ENCODE peak calls at places on chromosomes 6 and 20, in six cellular contexts. U is GM12891, P is GM12878, Q is HepG2, X is K562, J is H1. E is an unnamed sample.

GRCh38 chr6:97705568-97705967 is 422.6 kb upstream of the MMS22L start:
- DNase-seq in U (no peak), P (no peak), Q (peak), X (peak), J (peak), E (no peak)

GRCh38 chr20:10619427-10619826 is 54.4 kb downstream of the JAG1 start:
- DNase-seq in U (no peak), P (no peak), Q (no peak), X (no peak), J (no peak), E (no peak)

GRCh38 chr20:25090492-25091429 is 8.8 kb upstream of the VSX1 start:
- DNase-seq in U (no peak), P (peak), Q (no peak), X (no peak), J (peak), E (no peak)

GRCh38 chr6:38207371-38207770 is 387.8 kb downstream of the ZFAND3 start:
- DNase-seq in U (no peak), P (no peak), Q (no peak), X (no peak), J (no peak), E (no peak)

GRCh38 chr20:24604966-24605365 is 135.5 kb downstream of the SYNDIG1 start:
- DNase-seq in U (no peak), P (no peak), Q (no peak), X (no peak), J (peak), E (no peak)

GRCh38 chr20:41664584-41664983 is 46.4 kb upstream of the CHD6 start:
- DNase-seq in U (no peak), P (peak), Q (peak), X (peak), J (no peak), E (peak)

GRCh38 chr6:145199961-145200360 is 535.4 kb downstream of the EPM2A start:
- DNase-seq in U (no peak), P (no peak), Q (peak), X (no peak), J (no peak), E (no peak)

GRCh38 chr20:11869641-11870040 is 48.1 kb upstream of the BTBD3 start:
- DNase-seq in U (no peak), P (no peak), Q (no peak), X (no peak), J (no peak), E (no peak)

GRCh38 chr20:45347936-45348809 is at the start of gene SDC4:
- DNase-seq in U (no peak), P (no peak), Q (no peak), X (peak), J (peak), E (peak)

GRCh38 chr6:124053315-124053714 is 249.7 kb downstream of the NKAIN2 start:
- DNase-seq in U (no peak), P (no peak), Q (no peak), X (no peak), J (no peak), E (no peak)

GRCh38 chr20:17965042-17965697 is 3.4 kb downstream of the SNX5 start:
- DNase-seq in U (no peak), P (no peak), Q (peak), X (peak), J (no peak), E (no peak)

GRCh38 chr20:17964073-17964472 is 4.5 kb downstream of the SNX5 start:
- DNase-seq in U (no peak), P (no peak), Q (no peak), X (no peak), J (no peak), E (no peak)

GRCh38 chr20:17961600-17961965 is 7.0 kb downstream of the SNX5 start:
- DNase-seq in U (no peak), P (no peak), Q (no peak), X (no peak), J (no peak), E (no peak)

GRCh38 chr20:17964632-17965031 is 4.0 kb downstream of the SNX5 start:
- DNase-seq in U (no peak), P (no peak), Q (no peak), X (no peak), J (no peak), E (no peak)

DNA sequence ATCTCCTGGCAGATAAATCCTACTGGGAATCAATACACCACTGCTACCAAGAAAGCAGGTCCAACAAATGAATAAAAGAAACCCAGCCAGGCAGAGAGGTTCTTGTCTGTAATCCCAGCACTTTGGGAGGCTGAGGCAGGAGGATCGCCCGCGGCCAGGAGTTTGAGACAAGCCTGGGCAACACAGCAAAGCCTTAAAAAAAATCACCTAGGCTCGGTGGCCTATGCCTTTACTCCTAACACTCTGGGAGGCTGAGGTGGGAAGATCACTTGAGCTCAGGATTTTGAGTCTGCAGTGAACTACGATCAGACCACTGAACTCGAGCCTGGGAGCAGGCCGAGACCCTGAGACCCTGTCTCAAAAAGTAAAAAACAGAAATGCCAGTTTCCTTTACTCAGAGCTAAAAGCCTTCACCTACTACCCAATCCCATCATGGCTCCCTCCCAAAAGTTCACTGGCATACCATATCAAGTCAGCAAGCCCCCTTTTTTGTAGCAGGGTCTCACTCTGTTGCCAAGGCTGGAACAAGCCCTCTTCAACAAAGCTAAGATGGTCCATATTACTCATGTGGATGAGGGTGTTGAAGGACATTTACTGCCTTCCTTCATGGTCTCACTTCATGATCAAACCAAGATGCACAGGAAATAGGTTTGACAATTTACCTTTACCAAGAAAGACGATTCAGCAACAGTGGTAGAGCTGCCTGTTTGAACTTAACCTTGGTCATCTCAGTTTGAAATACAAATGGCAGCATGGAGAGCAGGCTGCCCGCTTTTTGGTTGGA is 5.3 kb downstream of the SNX5 start:
- DNase-seq in U (no peak), P (no peak), Q (no peak), X (no peak), J (no peak), E (no peak)
- TF ChIP-seq TAF1 in U (no peak), P (no peak), Q (peak), X (no peak), J (no peak), E (no peak)

DNA sequence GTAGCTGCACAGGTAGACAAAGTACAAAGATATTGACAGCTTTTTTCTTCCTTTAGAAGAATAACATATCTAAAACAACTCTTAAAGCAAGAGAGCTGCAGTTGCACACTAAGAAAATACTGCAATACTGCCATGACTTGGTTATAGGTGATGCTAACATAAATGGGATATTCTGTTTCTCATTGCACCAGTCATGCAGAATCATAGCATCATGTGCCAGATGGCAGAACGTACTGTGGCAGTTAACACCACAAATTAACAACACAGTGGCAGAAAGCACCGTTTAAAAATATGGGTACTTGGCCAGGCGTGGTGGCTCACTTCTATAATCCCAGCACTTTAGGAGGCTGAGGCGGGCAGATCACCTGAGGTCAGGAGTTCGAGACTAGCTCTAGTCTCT is 7.4 kb downstream of the ASXL1 start:
- DNase-seq in U (no peak), P (no peak), Q (no peak), X (no peak), J (no peak), E (no peak)
- TF ChIP-seq POLR2A in U (no peak), P (no peak), Q (no peak), X (no peak), J (no peak), E (no peak)

GRCh38 chr6:63599243-63599642 is 27.0 kb downstream of the LOC128125822 start:
- DNase-seq in U (no peak), P (no peak), Q (no peak), X (no peak), J (no peak), E (no peak)

GRCh38 chr6:63598001-63598250 is 25.6 kb downstream of the LOC128125822 start:
- DNase-seq in U (no peak), P (no peak), Q (no peak), X (no peak), J (no peak), E (no peak)

GRCh38 chr6:63597142-63598000 is 25.1 kb downstream of the LOC128125822 start:
- DNase-seq in U (no peak), P (no peak), Q (no peak), X (no peak), J (no peak), E (no peak)

GRCh38 chr6:63598251-63599036 is 26.2 kb downstream of the LOC128125822 start:
- DNase-seq in U (peak), P (peak), Q (peak), X (peak), J (peak), E (peak)
- TF ChIP-seq POLR2AphosphoS5 in U (no peak), P (no peak), Q (no peak), X (no peak), J (peak), E (no peak)

GRCh38 chr6:72589096-72589495 is 32.8 kb upstream of the KCNQ5 start:
- DNase-seq in U (no peak), P (no peak), Q (no peak), X (no peak), J (no peak), E (no peak)
- TF ChIP-seq TAF1 in U (no peak), P (no peak), Q (no peak), X (no peak), J (no peak), E (no peak)

GRCh38 chr6:71288228-71289038 is at the start of gene OGFRL1:
- DNase-seq in U (peak), P (no peak), Q (peak), X (no peak), J (peak), E (peak)
- TF ChIP-seq POLR2A in U (no peak), P (peak), Q (no peak), X (no peak), J (peak), E (peak)

DNA sequence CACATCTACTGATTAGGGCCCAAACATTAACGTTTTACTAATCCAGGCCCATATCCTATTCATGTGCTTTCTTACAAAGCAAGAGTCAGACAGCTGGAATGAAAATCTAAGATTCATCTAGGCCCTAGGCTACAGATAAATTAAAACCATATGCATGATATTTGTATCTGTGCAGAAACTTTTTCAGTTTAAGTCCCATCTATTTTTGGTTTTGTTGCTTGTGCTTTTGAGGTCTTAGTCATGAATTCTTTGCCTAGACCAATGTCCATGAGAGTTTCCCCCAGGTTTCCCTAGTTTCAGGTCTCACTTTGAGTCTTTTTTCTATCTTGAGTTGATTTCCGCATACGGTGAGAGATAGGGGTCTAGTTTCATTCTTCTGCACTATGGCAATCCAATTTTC is 20.2 kb downstream of the ADNP start:
- DNase-seq in U (no peak), P (no peak), Q (no peak), X (no peak), J (no peak), E (no peak)
- TF ChIP-seq POLR2AphosphoS5 in U (no peak), P (no peak), Q (no peak), X (no peak), J (no peak), E (no peak)

DNA sequence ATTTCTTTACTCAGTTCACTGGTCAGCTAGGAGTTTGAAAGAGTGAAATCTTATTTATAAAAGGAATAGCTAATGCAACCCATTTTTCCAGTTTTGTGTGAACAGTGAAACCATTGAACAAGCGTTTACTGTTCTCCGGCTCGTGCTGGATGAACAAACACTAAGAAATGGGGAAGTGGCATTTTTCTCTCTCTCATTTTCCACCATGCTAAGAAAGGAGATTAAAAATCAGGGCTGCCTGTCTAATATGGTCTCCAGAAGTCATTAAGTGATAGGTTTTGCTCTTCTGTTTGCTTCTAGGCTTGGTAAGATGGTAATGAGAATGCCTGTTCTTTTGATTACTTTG is 785 bp upstream of the SFT2D1 start:
- DNase-seq in U (no peak), P (peak), Q (peak), X (no peak), J (no peak), E (no peak)
- TF ChIP-seq TAF1 in U (no peak), P (no peak), Q (no peak), X (no peak), J (no peak), E (no peak)

E was measured in GM12892.